ENCODE peak calls at places on chromosomes 5 and 9, in eight cellular contexts. E is activated CD4-positive, alpha-beta T cell treated with anti-CD3 and anti-CD28 coated beads, Interleukin-2, amount 50 U/mL, for 24 hours; D is GM23338; T is H7; K is HFFc6; R is suprapubic skin; Y is H54; Z is EH. F is an unnamed sample.

GRCh38 chr5:19534751-19535150 is 453.2 kb downstream of the CDH18 start:
- DNase-seq in E (no peak), D (no peak), T (no peak), K (no peak), R (no peak), Y (no peak), Z (no peak), F (no peak)

GRCh38 chr9:129349571-129349947 is 171.5 kb upstream of the IER5L start:
- DNase-seq in E (no peak), D (no peak), T (no peak), K (no peak), R (no peak), Y (no peak), Z (no peak), F (no peak)

GRCh38 chr9:73869261-73869660 is 627.9 kb upstream of the RORB start:
- DNase-seq in E (no peak), D (no peak), T (no peak), K (peak; percentile 0), R (no peak), Y (peak; percentile 5), Z (no peak), F (no peak)

GRCh38 chr5:151615431-151615830 is 24.3 kb upstream of the FAT2 start:
- DNase-seq in E (no peak), D (no peak), T (no peak), K (no peak), R (no peak), Y (no peak), Z (no peak), F (no peak)

GRCh38 chr5:148002471-148002870 is 61.3 kb upstream of the SPINK5 start:
- DNase-seq in E (no peak), D (no peak), T (no peak), K (no peak), R (no peak), Y (no peak), Z (no peak), F (no peak)

GRCh38 chr9:89667730-89668129 is 62.9 kb downstream of the GADD45G start:
- DNase-seq in E (no peak), D (no peak), T (no peak), K (no peak), R (no peak), Y (no peak), Z (no peak), F (no peak)

GRCh38 chr9:14096182-14096922 is 217.6 kb downstream of the NFIB start:
- DNase-seq in E (no peak), D (peak; percentile 53), T (no peak), K (no peak), R (no peak), Y (no peak), Z (no peak), F (no peak)

GRCh38 chr5:143057580-143057999 is 287.4 kb downstream of the ARHGAP26 start:
- DNase-seq in E (no peak), D (no peak), T (no peak), K (no peak), R (no peak), Y (no peak), Z (peak; percentile 35), F (no peak)

GRCh38 chr5:137360607-137361006 is 138.5 kb downstream of the SPOCK1 start:
- DNase-seq in E (no peak), D (no peak), T (no peak), K (no peak), R (no peak), Y (no peak), Z (peak; percentile 49), F (no peak)

GRCh38 chr5:148261221-148261620 is 7.4 kb upstream of the SPINK13 start:
- DNase-seq in E (no peak), D (no peak), T (no peak), K (no peak), R (no peak), Y (no peak), Z (no peak), F (no peak)

GRCh38 chr9:131620764-131621520 is 75.6 kb downstream of the PRRT1B start:
- DNase-seq in E (no peak), D (no peak), T (no peak), K (no peak), R (no peak), Y (no peak), Z (no peak), F (no peak)

GRCh38 chr5:172370648-172371248 is 83.6 kb downstream of the SH3PXD2B start:
- DNase-seq in E (no peak), D (peak; percentile 87), T (no peak), K (peak; percentile 52), R (no peak), Y (no peak), Z (peak; percentile 48), F (no peak)

GRCh38 chr9:127463891-127464290 is 12.6 kb downstream of the LRSAM1 start:
- DNase-seq in E (no peak), D (no peak), T (no peak), K (no peak), R (no peak), Y (no peak), Z (peak; percentile 29), F (no peak)

GRCh38 chr5:136200130-136200529 is 7.2 kb upstream of the SMIM32 start:
- DNase-seq in E (no peak), D (no peak), T (peak; percentile 7), K (no peak), R (no peak), Y (no peak), Z (no peak), F (no peak)

GRCh38 chr9:80369641-80370040 is 797.9 kb downstream of the TLE4 start:
- DNase-seq in E (no peak), D (no peak), T (no peak), K (no peak), R (no peak), Y (no peak), Z (no peak), F (no peak)

GRCh38 chr9:78021692-78022091 is 9.9 kb downstream of the GNAQ start:
- DNase-seq in E (no peak), D (peak; percentile 41), T (no peak), K (no peak), R (no peak), Y (no peak), Z (no peak), F (no peak)

F was measured in GM04503.